ENCODE peak calls at places on chromosome 13, in six cellular contexts. U is activated CD8-positive, alpha-beta T cell treated with anti-CD3 and anti-CD28 coated beads for 36 hours; N is omental fat pad; P is GM13977; F is CD4-positive, alpha-beta T cell; Q is breast epithelium. J is an unnamed sample.

GRCh38 chr13:29855784-29856183 is 5.4 kb upstream of the UBL3 start:
- DNase-seq in N (no peak), U (no peak), F (no peak), Q (no peak), P (no peak), J (no peak)

GRCh38 chr13:71290963-71291937 is 575.8 kb downstream of the DACH1 start:
- DNase-seq in F (peak; percentile 12), N (no peak), Q (no peak), P (no peak), U (peak; percentile 58), J (no peak)

GRCh38 chr13:27264181-27264580 is 6.4 kb upstream of the RASL11A start:
- DNase-seq in Q (no peak), P (no peak), N (no peak), F (no peak), U (peak; percentile 25), J (no peak)

GRCh38 chr13:25501231-25501630 is 129.5 kb downstream of the ATP8A2 start:
- DNase-seq in P (no peak), N (no peak), Q (no peak), U (no peak), F (no peak), J (no peak)

GRCh38 chr13:91312324-91312723 is 35.2 kb upstream of the MIR17HG start:
- DNase-seq in Q (no peak), N (no peak), U (no peak), F (no peak), P (no peak), J (no peak)

GRCh38 chr13:21749410-21749809 is 78.5 kb downstream of the FGF9 start:
- DNase-seq in U (no peak), F (no peak), N (no peak), P (no peak), Q (no peak), J (no peak)

GRCh38 chr13:35630551-35631275 is 154.2 kb upstream of the MAB21L1 start:
- DNase-seq in P (no peak), N (no peak), Q (no peak), F (no peak), U (no peak), J (peak; percentile 10)

GRCh38 chr13:71751074-71751473 is 115.9 kb downstream of the DACH1 start:
- DNase-seq in N (no peak), U (no peak), F (no peak), Q (no peak), P (no peak), J (no peak)

GRCh38 chr13:66353664-66354063 is 876.5 kb downstream of the PCDH9 start:
- DNase-seq in F (no peak), Q (no peak), P (no peak), U (no peak), N (no peak), J (no peak)

GRCh38 chr13:43221611-43222010 is 198.2 kb downstream of the DNAJC15 start:
- DNase-seq in P (no peak), U (no peak), F (no peak), Q (no peak), N (no peak), J (no peak)

GRCh38 chr13:50679321-50679720 is 164.2 kb downstream of the DLEU7 start:
- DNase-seq in F (no peak), U (no peak), Q (no peak), P (no peak), N (no peak), J (no peak)

GRCh38 chr13:39397221-39397620 is 205.8 kb downstream of the LHFPL6 start:
- DNase-seq in N (no peak), P (no peak), F (no peak), U (no peak), Q (no peak), J (no peak)

GRCh38 chr13:51559916-51560315 is 24.3 kb upstream of the WDFY2 start:
- DNase-seq in P (no peak), U (no peak), Q (no peak), N (no peak), F (no peak), J (no peak)

GRCh38 chr13:20411638-20412342 is 113.9 kb downstream of the CRYL1 start:
- DNase-seq in P (peak; percentile 79), U (peak; percentile 82), F (no peak), N (no peak), Q (no peak), J (peak; percentile 27)

DNA sequence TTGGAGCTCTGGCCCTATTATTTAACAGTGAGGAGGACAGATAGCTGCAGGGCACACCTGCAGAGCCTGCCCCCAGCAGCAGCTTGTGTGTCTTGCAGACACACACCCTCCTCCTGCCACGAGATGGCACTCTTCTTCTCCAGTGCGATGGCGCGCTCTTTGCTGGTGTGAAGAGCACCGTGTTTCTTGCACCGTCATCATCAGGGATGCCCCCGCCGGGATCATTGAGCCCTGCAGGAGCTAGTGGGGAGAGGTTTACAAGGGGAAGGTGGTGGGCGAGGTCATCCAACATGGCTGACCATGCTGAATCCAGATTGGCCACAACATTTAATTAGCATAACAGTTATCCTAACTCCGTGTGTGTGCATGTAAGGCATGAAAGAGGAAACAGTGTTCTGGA is 105.6 kb downstream of the RAB20 start:
- DNase-seq in N (peak; percentile 51), P (peak; percentile 95), U (peak; percentile 83), F (peak; percentile 44), Q (peak; percentile 73), J (peak; percentile 59)
- TF ChIP-seq CTCF in N (no peak), P (peak; percentile 97), U (peak; percentile 82), F (peak; percentile 76), Q (no peak), J (peak; percentile 33)

GRCh38 chr13:49679244-49679643 is 12.0 kb downstream of the EBPL start:
- DNase-seq in Q (no peak), F (no peak), P (peak; percentile 61), U (peak; percentile 28), N (no peak), J (no peak)
- TF ChIP-seq CTCF in Q (no peak), F (no peak), P (peak; percentile 56), U (peak; percentile 18), N (no peak), J (no peak)

GRCh38 chr13:99506632-99507031 is 5.4 kb downstream of the TM9SF2 start:
- DNase-seq in Q (no peak), N (no peak), U (no peak), F (no peak), P (no peak), J (no peak)

GRCh38 chr13:99507054-99507453 is 5.8 kb downstream of the TM9SF2 start:
- DNase-seq in N (no peak), U (no peak), F (no peak), P (no peak), Q (no peak), J (no peak)

GRCh38 chr13:99501952-99502310 is 659 bp downstream of the TM9SF2 start:
- DNase-seq in N (no peak), U (peak; percentile 45), F (no peak), P (no peak), Q (no peak), J (peak; percentile 18)

GRCh38 chr13:99509477-99509876 is 8.2 kb downstream of the TM9SF2 start:
- DNase-seq in F (no peak), U (no peak), P (no peak), Q (no peak), N (no peak), J (no peak)

GRCh38 chr13:99505814-99506269 is 4.6 kb downstream of the TM9SF2 start:
- DNase-seq in U (no peak), Q (no peak), P (no peak), N (no peak), F (no peak), J (no peak)
- TF ChIP-seq CTCF in U (peak; percentile 67), Q (peak; percentile 19), P (peak; percentile 24), N (no peak), F (peak; percentile 67), J (peak; percentile 53)

GRCh38 chr13:110415669-110416068 is 108.6 kb downstream of the COL4A2 start:
- DNase-seq in F (no peak), N (no peak), P (no peak), Q (peak; percentile 16), U (peak; percentile 48), J (no peak)
- TF ChIP-seq CTCF in F (no peak), N (no peak), P (no peak), Q (no peak), U (no peak), J (no peak)

GRCh38 chr13:73417012-73417615 is 358.3 kb downstream of the KLF5 start:
- DNase-seq in U (no peak), P (peak; percentile 8), Q (no peak), F (no peak), N (no peak), J (no peak)
- TF ChIP-seq CTCF in U (no peak), P (peak; percentile 16), Q (no peak), F (no peak), N (no peak), J (no peak)

GRCh38 chr13:33494596-33495214 is 209.2 kb upstream of the STARD13 start:
- DNase-seq in U (peak; percentile 11), P (no peak), Q (no peak), F (no peak), N (no peak), J (peak; percentile 52)

GRCh38 chr13:33493672-33494365 is 208.3 kb upstream of the STARD13 start:
- DNase-seq in N (no peak), Q (no peak), U (no peak), P (no peak), F (no peak), J (no peak)

GRCh38 chr13:33489563-33489962 is 204.0 kb upstream of the STARD13 start:
- DNase-seq in P (no peak), Q (no peak), U (no peak), F (no peak), N (no peak), J (no peak)

GRCh38 chr13:33487575-33488243 is 202.2 kb upstream of the STARD13 start:
- DNase-seq in P (peak; percentile 41), U (no peak), Q (no peak), N (no peak), F (no peak), J (no peak)

DNA sequence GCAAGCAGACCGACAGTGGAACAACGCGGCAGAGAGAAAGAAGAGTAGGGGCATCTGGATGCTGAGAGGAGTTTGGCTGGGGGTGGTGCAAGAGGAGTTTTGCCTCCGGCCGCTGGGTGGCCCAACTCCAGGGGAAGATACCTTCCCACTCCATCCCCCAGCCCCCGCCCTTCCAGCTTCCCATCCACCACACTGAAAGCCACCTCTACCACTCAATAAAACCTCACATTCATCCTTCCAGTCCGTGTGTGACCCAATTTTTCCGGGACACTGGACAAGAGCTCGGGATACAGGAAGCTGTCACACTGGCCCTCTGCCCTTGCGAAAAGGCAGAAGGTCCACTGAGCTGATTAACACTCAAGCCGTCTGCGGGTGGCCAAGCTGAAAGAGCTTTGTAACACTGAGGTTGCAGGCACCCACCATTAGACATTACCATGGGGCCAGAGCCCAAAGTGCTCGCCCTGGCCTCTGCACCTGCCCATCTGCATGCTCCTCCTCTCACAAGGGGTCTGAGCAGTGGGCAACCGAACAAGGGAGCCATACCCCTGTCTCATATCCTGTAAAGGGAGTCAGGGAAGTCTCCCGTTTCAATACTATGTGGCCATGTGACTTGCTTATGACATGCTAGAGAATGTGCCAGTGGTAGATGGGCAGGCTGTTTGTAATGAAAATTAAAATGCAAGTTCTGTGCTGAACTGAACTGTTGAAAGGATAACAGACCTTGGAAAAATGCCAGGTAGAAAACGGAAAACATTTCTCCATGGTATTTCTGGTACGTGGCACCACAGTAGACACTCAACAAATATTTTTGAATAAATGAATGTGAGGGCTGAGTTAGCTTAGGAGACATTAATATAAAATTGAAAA is 205.1 kb upstream of the STARD13 start:
- DNase-seq in U (no peak), P (no peak), N (no peak), F (no peak), Q (no peak), J (no peak)
- TF ChIP-seq CTCF in U (no peak), P (no peak), N (no peak), F (no peak), Q (no peak), J (no peak)